ENCODE peak calls at places on chromosomes 12 and 14, in seven cellular contexts. A is transverse colon, S is astrocyte of the spinal cord, M is PC-3, Q is ascending aorta, H is GM10248, T is left ventricle myocardium inferior. B is an unnamed sample.

GRCh38 chr12:121781751-121782615 is 11.5 kb downstream of the RHOF start:
- DNase-seq in A (no peak), S (peak), M (peak), Q (no peak), H (peak), T (no peak), B (peak)

GRCh38 chr14:89586258-89587127 is 169.5 kb upstream of the FOXN3 start:
- DNase-seq in A (no peak), S (no peak), M (no peak), Q (no peak), H (no peak), T (no peak), B (no peak)

GRCh38 chr12:20101046-20101445 is 267.3 kb upstream of the PDE3A start:
- DNase-seq in A (no peak), S (no peak), M (no peak), Q (peak), H (no peak), T (peak), B (no peak)

GRCh38 chr12:27709932-27710591 is 570 bp upstream of the MRPS35 start:
- DNase-seq in A (peak), S (peak), M (peak), Q (peak), H (no peak), T (no peak), B (no peak)

GRCh38 chr14:69363055-69363454 is 35.0 kb downstream of the ERH start:
- DNase-seq in A (no peak), S (peak), M (no peak), Q (peak), H (no peak), T (peak), B (no peak)

GRCh38 chr14:27181304-27181703 is 583.5 kb upstream of the NOVA1 start:
- DNase-seq in A (no peak), S (no peak), M (no peak), Q (no peak), H (no peak), T (peak), B (no peak)

GRCh38 chr12:15982471-15982870 is 71.3 kb downstream of the DERA start:
- DNase-seq in A (no peak), S (peak), M (peak), Q (no peak), H (no peak), T (no peak), B (peak)

GRCh38 chr12:102806592-102806991 is 110.5 kb downstream of the PAH start:
- DNase-seq in A (no peak), S (no peak), M (no peak), Q (no peak), H (no peak), T (no peak), B (no peak)

GRCh38 chr14:68574906-68575305 is 218.0 kb downstream of the ZFP36L1 start:
- DNase-seq in A (no peak), S (peak), M (peak), Q (no peak), H (no peak), T (no peak), B (no peak)

GRCh38 chr14:75518625-75519024 is 3.6 kb upstream of the BATF start:
- DNase-seq in A (no peak), S (no peak), M (peak), Q (no peak), H (no peak), T (no peak), B (peak)

GRCh38 chr14:75566321-75566720 is 12.1 kb upstream of the FLVCR2 start:
- DNase-seq in A (no peak), S (no peak), M (peak), Q (no peak), H (no peak), T (no peak), B (no peak)

GRCh38 chr12:8156845-8157244 is at the start of gene ZNF705A:
- DNase-seq in A (no peak), S (peak), M (peak), Q (no peak), H (no peak), T (no peak), B (peak)

GRCh38 chr12:124581792-124582424 is 14.5 kb upstream of the NCOR2 start:
- DNase-seq in A (no peak), S (no peak), M (no peak), Q (no peak), H (no peak), T (peak), B (no peak)

GRCh38 chr12:85155791-85156190 is 119.6 kb downstream of the LRRIQ1 start:
- DNase-seq in A (no peak), S (peak), M (peak), Q (no peak), H (no peak), T (no peak), B (peak)

GRCh38 chr12:8911606-8912268 is 2.6 kb upstream of the PHC1 start:
- DNase-seq in A (no peak), S (no peak), M (peak), Q (no peak), H (no peak), T (no peak), B (no peak)

GRCh38 chr12:45299132-45299692 is 83.3 kb downstream of the ANO6 start:
- DNase-seq in A (no peak), S (peak), M (peak), Q (peak), H (no peak), T (no peak), B (peak)

GRCh38 chr12:72632286-72632685 is 360.1 kb downstream of the TRHDE start:
- DNase-seq in A (no peak), S (peak), M (peak), Q (no peak), H (no peak), T (no peak), B (peak)

GRCh38 chr12:115833704-115834103 is 443.8 kb downstream of the MED13L start:
- DNase-seq in A (no peak), S (no peak), M (no peak), Q (no peak), H (no peak), T (no peak), B (no peak)

GRCh38 chr12:69007166-69007857 is 74.3 kb upstream of the CPM start:
- DNase-seq in A (peak), S (peak), M (peak), Q (no peak), H (no peak), T (no peak), B (peak)

GRCh38 chr12:77122236-77122635 is 56.9 kb upstream of the E2F7 start:
- DNase-seq in A (no peak), S (peak), M (peak), Q (no peak), H (no peak), T (no peak), B (peak)

GRCh38 chr12:3725267-3726115 is 27.4 kb downstream of the CRACR2A start:
- DNase-seq in A (no peak), S (no peak), M (no peak), Q (peak), H (no peak), T (no peak), B (no peak)

GRCh38 chr12:122318607-122319311 is 52.5 kb upstream of the VPS33A start:
- DNase-seq in A (no peak), S (peak), M (peak), Q (peak), H (no peak), T (no peak), B (peak)

GRCh38 chr12:129997239-129997638 is 93.4 kb upstream of the TMEM132D start:
- DNase-seq in A (no peak), S (no peak), M (no peak), Q (no peak), H (no peak), T (no peak), B (no peak)

GRCh38 chr14:35699791-35700444 is 109.2 kb downstream of the RALGAPA1 start:
- DNase-seq in A (no peak), S (no peak), M (no peak), Q (no peak), H (no peak), T (no peak), B (no peak)

GRCh38 chr12:94783862-94784261 is 133.5 kb upstream of the TMCC3 start:
- DNase-seq in A (no peak), S (peak), M (peak), Q (no peak), H (no peak), T (no peak), B (no peak)

GRCh38 chr12:57235012-57235727 is 5.7 kb downstream of the SHMT2 start:
- DNase-seq in A (no peak), S (peak), M (no peak), Q (peak), H (no peak), T (peak), B (no peak)
- TF ChIP-seq CTCF in A (no peak), S (no peak), M (no peak), Q (no peak), H (no peak), T (no peak), B (no peak)

DNA sequence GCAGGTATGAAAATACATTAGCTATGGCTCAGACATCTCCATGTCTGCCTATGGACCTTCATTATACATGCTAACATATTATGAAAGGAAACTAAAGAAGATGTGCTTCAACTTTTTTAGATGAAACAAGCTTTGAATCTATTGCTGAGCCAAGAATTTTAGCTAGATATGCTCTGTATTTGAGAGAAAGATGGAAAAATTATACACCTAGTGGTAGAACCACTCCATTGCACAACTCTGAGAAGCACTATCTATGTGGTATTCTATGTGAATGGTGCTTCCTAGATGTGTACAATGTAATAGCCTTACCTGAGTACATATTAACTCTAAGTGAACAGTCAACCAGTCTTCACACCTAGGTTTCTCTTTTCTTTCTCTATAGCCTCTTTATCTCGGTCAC is 17.3 kb downstream of the EPYC start:
- DNase-seq in A (no peak), S (no peak), M (no peak), Q (no peak), H (no peak), T (no peak), B (no peak)
- TF ChIP-seq CTCF in A (no peak), S (peak), M (peak), Q (no peak), H (no peak), T (no peak), B (peak)

GRCh38 chr14:51925980-51926379 is 63.4 kb upstream of the RTRAF start:
- DNase-seq in A (no peak), S (no peak), M (no peak), Q (no peak), H (no peak), T (no peak), B (no peak)
- TF ChIP-seq CTCF in A (no peak), S (no peak), M (no peak), Q (no peak), H (no peak), T (no peak), B (no peak)

DNA sequence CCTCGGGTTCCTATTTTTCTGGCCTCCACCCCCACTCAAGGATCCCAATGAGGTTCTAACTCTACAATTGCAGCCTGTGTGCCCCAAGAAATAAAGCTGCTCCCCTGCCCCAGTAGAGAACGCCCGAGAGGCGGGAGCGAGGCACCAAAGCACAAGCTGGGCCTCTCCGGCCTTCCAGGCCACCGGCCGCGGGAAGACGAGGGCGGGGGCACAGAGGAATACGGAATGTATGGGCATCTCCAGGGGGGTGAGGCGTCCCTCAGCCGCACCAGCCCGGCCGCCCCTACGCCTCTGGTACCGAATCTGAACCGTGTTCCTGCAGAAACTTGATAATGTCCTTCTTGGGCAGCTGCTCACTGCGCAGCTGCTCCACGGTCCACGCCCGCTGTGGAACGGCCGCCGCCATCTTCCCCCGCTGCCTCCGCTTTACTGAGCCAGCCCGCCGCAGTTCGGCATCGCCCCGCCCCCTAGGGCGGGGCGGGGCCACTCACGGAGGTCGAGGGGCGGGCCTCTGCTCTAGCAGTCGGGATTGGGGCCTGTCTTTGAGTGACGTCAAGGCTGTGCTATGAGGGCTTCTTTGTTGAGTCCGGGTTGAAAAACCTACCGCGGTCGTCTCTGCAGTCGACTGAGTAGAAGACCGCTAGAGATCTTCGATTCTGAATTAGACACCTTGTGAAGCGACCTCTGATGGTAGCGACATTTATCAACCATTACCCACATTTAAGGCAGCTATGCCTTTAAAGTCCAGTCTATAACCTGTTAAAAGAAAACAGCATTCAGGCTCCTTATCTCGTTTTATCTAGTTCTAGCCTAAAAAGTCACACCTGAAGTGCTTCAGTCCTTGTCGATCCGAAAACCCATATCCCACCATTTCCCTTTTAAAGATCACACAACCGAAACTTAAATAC is at the start of gene FKBP3:
- DNase-seq in A (peak), S (peak), M (peak), Q (peak), H (peak), T (peak), B (peak)
- TF ChIP-seq CTCF in A (no peak), S (peak), M (peak), Q (no peak), H (peak), T (no peak), B (no peak)

DNA sequence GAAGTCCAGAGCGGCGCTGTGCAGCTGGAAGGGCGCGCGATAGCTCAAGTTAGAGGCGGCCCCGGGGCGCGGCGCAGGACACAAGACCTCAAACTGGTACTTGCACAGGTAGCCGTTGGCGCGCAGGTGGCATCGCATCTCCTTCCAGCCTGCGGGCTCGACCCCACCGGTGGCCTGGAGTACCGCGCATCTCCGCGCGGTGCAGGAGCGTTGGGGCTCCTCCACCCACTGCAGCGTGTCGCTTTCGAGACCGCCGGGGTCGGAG is 553 bp downstream of the CLEC14A start:
- DNase-seq in A (no peak), S (peak), M (no peak), Q (no peak), H (no peak), T (peak), B (no peak)
- TF ChIP-seq CTCF in A (no peak), S (no peak), M (no peak), Q (no peak), H (no peak), T (no peak), B (no peak)

DNA sequence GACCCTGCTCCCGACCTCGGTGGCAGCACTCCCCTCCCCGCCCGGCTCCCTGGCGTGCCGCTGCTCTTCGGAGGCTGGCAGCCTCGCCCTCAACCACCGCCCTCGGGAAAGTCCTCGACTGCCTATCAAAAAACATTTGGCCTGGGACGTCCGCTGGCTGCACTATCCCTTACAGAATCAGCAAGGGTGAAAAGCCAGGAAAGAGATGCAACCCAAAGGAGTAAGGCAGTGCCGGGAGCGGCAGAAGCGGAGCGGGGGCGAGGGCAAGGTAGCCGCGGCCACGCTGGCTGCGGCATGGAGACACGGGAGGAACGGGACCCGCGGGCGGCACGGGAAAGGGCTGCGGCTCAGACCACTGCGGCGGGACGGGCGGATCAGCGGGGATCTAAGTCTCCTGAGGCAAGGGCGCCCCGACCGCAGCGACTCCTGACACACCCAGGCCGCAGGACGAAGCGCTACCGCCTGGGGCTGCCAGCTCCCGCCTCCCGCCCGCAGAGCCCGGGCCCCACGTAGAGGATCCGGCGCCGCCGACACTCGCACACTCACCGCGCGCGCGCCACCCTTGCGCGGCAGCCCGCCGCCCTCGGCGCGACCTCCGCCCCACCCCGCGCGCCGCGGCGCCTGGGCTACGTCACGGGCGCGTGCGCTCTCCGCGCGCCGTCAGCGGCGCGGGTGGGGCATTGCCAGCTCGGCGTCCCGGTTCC is at the start of the genes BBOF1 and ENTPD5:
- DNase-seq in A (peak), S (peak), M (peak), Q (peak), H (peak), T (peak), B (peak)
- TF ChIP-seq CTCF in A (no peak), S (no peak), M (no peak), Q (no peak), H (no peak), T (no peak), B (no peak)

GRCh38 chr14:105486974-105487448 is 325 bp downstream of the CRIP1 start:
- DNase-seq in A (peak), S (no peak), M (no peak), Q (peak), H (peak), T (peak), B (no peak)

GRCh38 chr14:105487449-105487985 is 831 bp downstream of the CRIP1 start:
- DNase-seq in A (peak), S (no peak), M (no peak), Q (no peak), H (peak), T (peak), B (no peak)

GRCh38 chr14:105489607-105490317 is 1.3 kb upstream of the TEDC1 start:
- DNase-seq in A (peak), S (peak), M (peak), Q (peak), H (peak), T (peak), B (peak)

GRCh38 chr14:105488781-105489606 is 2.1 kb upstream of the TEDC1 start:
- DNase-seq in A (no peak), S (no peak), M (no peak), Q (no peak), H (no peak), T (peak), B (no peak)

GRCh38 chr14:105487986-105488777 is 1.5 kb downstream of the CRIP1 start:
- DNase-seq in A (peak), S (no peak), M (no peak), Q (no peak), H (no peak), T (peak), B (no peak)
- TF ChIP-seq CTCF in A (no peak), S (no peak), M (no peak), Q (no peak), H (no peak), T (no peak), B (no peak)

DNA sequence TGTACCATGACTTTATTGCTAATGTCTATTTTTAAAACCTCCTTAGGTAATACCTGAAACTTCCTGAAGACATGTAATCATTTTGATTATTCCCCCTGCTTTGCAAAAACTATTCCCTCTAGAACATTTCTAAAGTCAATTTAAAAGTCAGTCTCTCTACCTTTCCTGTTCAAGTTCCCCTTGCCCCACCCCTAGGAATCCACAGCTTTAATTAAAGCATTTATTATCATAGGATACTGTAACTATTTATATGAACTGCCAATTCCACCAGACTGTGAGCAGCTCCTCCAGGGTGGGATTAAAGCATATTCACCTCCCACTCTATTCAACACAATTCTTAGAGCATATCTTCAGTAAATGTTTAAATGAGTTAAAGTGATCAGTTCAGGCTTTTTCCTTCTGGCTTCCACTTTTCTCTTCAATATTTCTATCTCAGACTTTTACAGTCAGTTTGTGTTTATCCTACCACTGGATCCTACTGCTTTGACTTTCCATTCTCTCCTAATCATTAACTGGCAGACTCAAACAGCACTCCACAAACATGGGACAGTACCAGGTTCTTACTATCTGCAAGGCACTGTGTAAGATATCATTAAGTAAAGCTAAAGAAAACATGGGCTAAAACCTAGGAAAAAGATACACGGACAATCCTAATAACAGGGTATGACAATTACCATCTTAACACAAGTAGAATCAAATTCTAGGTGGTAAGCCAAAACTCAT is 39.1 kb downstream of the PTPN21 start:
- DNase-seq in A (no peak), S (no peak), M (no peak), Q (no peak), H (no peak), T (no peak), B (no peak)
- TF ChIP-seq CTCF in A (no peak), S (no peak), M (no peak), Q (no peak), H (no peak), T (no peak), B (no peak)

GRCh38 chr12:65308601-65309071 is 30.2 kb downstream of the MSRB3 start:
- DNase-seq in A (no peak), S (no peak), M (peak), Q (no peak), H (no peak), T (no peak), B (peak)

GRCh38 chr12:65306603-65307501 is 28.4 kb downstream of the MSRB3 start:
- DNase-seq in A (peak), S (peak), M (peak), Q (no peak), H (no peak), T (peak), B (peak)

GRCh38 chr12:65313704-65314317 is 35.3 kb downstream of the MSRB3 start:
- DNase-seq in A (no peak), S (peak), M (peak), Q (no peak), H (no peak), T (no peak), B (peak)

GRCh38 chr12:65308001-65308400 is 29.5 kb downstream of the MSRB3 start:
- DNase-seq in A (no peak), S (no peak), M (peak), Q (no peak), H (no peak), T (no peak), B (no peak)

DNA sequence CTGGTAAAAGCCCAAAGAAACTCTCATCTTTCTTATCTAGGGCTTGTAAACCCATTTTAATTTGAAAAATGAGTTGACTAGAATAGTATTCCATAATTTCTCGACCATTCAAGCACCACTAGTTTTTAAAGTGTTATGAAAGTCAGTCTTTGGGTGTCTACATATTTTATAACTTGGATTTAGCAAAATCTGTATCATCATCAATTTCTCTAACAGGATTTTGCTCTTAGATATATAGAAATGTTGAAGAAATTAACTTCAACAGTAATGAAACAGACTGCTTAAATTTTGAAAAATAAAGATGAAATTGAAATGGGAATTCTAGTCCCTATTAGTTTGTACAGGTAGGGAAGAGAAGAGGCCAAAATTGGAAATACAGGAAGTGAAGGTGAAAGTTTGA is 32.8 kb downstream of the MSRB3 start:
- DNase-seq in A (no peak), S (no peak), M (no peak), Q (no peak), H (no peak), T (no peak), B (no peak)
- TF ChIP-seq CTCF in A (no peak), S (no peak), M (no peak), Q (no peak), H (no peak), T (no peak), B (no peak)

B was measured in MCF 10A.